ENCODE peak calls at places on chromosomes 16 and 17, in four cellular contexts. K, N, R and L are unnamed samples.

GRCh38 chr16:55700961-55701360 is 45.2 kb downstream of the SLC6A2 start:
- DNase-seq in K (no peak), N (no peak), R (no peak), L (no peak)

GRCh38 chr17:82691714-82692113 is 6.8 kb downstream of the RAB40B start:
- DNase-seq in K (no peak), N (no peak), R (no peak), L (no peak)

GRCh38 chr17:58417300-58418092 is at the start of gene RNF43:
- DNase-seq in K (peak), N (peak), R (peak), L (peak)

GRCh38 chr16:50046853-50047252 is 18.9 kb upstream of the HEATR3 start:
- DNase-seq in K (no peak), N (no peak), R (no peak), L (no peak)

GRCh38 chr17:76585649-76586593 is at the start of gene ST6GALNAC2:
- DNase-seq in K (no peak), N (no peak), R (no peak), L (peak)

GRCh38 chr17:16872836-16873653 is 98.9 kb downstream of the TNFRSF13B start:
- DNase-seq in K (peak), N (no peak), R (no peak), L (no peak)

GRCh38 chr16:30896890-30897730 is 696 bp downstream of the CTF1 start:
- DNase-seq in K (peak), N (peak), R (no peak), L (peak)

GRCh38 chr17:81008140-81008539 is 16.5 kb downstream of the CHMP6 start:
- DNase-seq in K (no peak), N (no peak), R (no peak), L (no peak)

GRCh38 chr16:82004651-82005490 is 6.4 kb downstream of the SDR42E1 start:
- DNase-seq in K (no peak), N (no peak), R (no peak), L (no peak)

GRCh38 chr17:61687769-61688168 is 96.8 kb upstream of the NACA2 start:
- DNase-seq in K (no peak), N (no peak), R (no peak), L (no peak)